ENCODE peak calls at places on chromosome 12, in nine cellular contexts. L, Q, Z, O, W, P, C, A and M are unnamed samples.

GRCh38 chr12:114895081-114895480 is 211.1 kb upstream of the TBX3 start:
- DNase-seq in P (no peak), W (no peak), Z (no peak), Q (no peak), C (no peak), O (no peak), A (no peak), L (no peak), M (no peak)

GRCh38 chr12:115710104-115710564 is 567.4 kb downstream of the MED13L start:
- DNase-seq in O (no peak), Q (no peak), C (peak), P (no peak), W (no peak), L (no peak), Z (no peak), A (no peak), M (no peak)

GRCh38 chr12:114342651-114343050 is 63.3 kb downstream of the TBX5 start:
- DNase-seq in C (no peak), Q (no peak), W (no peak), Z (no peak), L (no peak), O (no peak), A (no peak), P (no peak), M (no peak)

GRCh38 chr12:117850048-117850447 is 118.7 kb downstream of the KSR2 start:
- DNase-seq in L (no peak), Z (no peak), P (peak), A (no peak), W (peak), Q (peak), C (peak), O (no peak), M (no peak)

GRCh38 chr12:109711596-109712461 is 1.8 kb upstream of the FAM222A start:
- DNase-seq in W (no peak), O (no peak), P (no peak), Z (no peak), L (no peak), A (no peak), Q (no peak), C (no peak), M (no peak)

GRCh38 chr12:115049617-115050016 is 365.6 kb upstream of the TBX3 start:
- DNase-seq in C (no peak), Q (no peak), W (no peak), O (no peak), P (no peak), A (no peak), Z (no peak), L (no peak), M (no peak)

GRCh38 chr12:19058235-19059021 is 71.1 kb upstream of the PLEKHA5 start:
- DNase-seq in Z (no peak), Q (no peak), O (no peak), L (no peak), W (no peak), P (no peak), A (no peak), C (peak), M (no peak)

GRCh38 chr12:54019111-54019811 is 9.0 kb upstream of the HOXC6 start:
- DNase-seq in A (no peak), L (no peak), P (no peak), O (no peak), Z (no peak), C (no peak), Q (no peak), W (no peak), M (no peak)

GRCh38 chr12:88247241-88247643 is 105.1 kb downstream of the TMTC3 start:
- DNase-seq in O (no peak), Z (no peak), P (peak), Q (no peak), A (no peak), L (no peak), C (peak), W (no peak), M (no peak)

GRCh38 chr12:87678453-87678852 is 350.7 kb downstream of the C12orf50 start:
- DNase-seq in A (no peak), P (peak), L (no peak), C (peak), Z (no peak), O (no peak), W (no peak), Q (no peak), M (no peak)

GRCh38 chr12:5503774-5504173 is 71.9 kb downstream of the NTF3 start:
- DNase-seq in Q (no peak), L (no peak), W (no peak), A (no peak), O (no peak), P (peak), C (no peak), Z (no peak), M (no peak)

GRCh38 chr12:22626429-22626828 is 1.5 kb downstream of the ETNK1 start:
- DNase-seq in L (no peak), W (no peak), A (peak), P (peak), C (peak), Q (no peak), Z (no peak), O (no peak), M (no peak)

GRCh38 chr12:76908303-76909017 is 29.6 kb upstream of the CSRP2 start:
- DNase-seq in L (no peak), A (no peak), O (no peak), Z (no peak), W (no peak), P (no peak), C (no peak), Q (no peak), M (no peak)

GRCh38 chr12:120849765-120850164 is 54.4 kb downstream of the SPPL3 start:
- DNase-seq in C (peak), Z (no peak), Q (no peak), L (no peak), A (no peak), W (no peak), O (no peak), P (peak), M (no peak)

GRCh38 chr12:70243510-70244331 is 488 bp downstream of the CNOT2 start:
- DNase-seq in W (peak), C (peak), P (peak), Q (peak), L (peak), Z (peak), A (no peak), O (peak), M (no peak)

GRCh38 chr12:39440781-39441180 is 2.1 kb downstream of the KIF21A start:
- DNase-seq in L (no peak), C (no peak), P (no peak), O (no peak), A (no peak), Z (no peak), W (no peak), Q (no peak), M (no peak)

GRCh38 chr12:47979166-47979565 is 15.8 kb downstream of the TMEM106C start:
- DNase-seq in Z (no peak), P (no peak), L (no peak), W (no peak), Q (no peak), C (no peak), O (no peak), A (no peak), M (no peak)

GRCh38 chr12:94699796-94700195 is 49.4 kb upstream of the TMCC3 start:
- DNase-seq in A (no peak), Z (no peak), O (no peak), Q (no peak), L (no peak), P (peak), C (no peak), W (no peak), M (no peak)

GRCh38 chr12:70190252-70191010 is 52.8 kb upstream of the CNOT2 start:
- DNase-seq in L (no peak), Q (no peak), W (no peak), C (peak), P (no peak), Z (no peak), O (no peak), A (no peak), M (no peak)

GRCh38 chr12:125140918-125141573 is 75.8 kb downstream of the AACS start:
- DNase-seq in Q (no peak), L (no peak), Z (no peak), P (peak), O (no peak), C (peak), W (no peak), A (no peak), M (no peak)

GRCh38 chr12:89928467-89928866 is 219.8 kb upstream of the ATP2B1 start:
- DNase-seq in L (no peak), W (no peak), Q (no peak), O (no peak), A (no peak), C (no peak), Z (no peak), P (no peak), M (no peak)

GRCh38 chr12:89960607-89961394 is 252.2 kb upstream of the ATP2B1 start:
- DNase-seq in W (no peak), P (peak), A (no peak), O (no peak), L (no peak), C (peak), Z (no peak), Q (no peak), M (no peak)